ENCODE peak calls at places on chromosomes 13 and 19, in seven cellular contexts. Q, G, M, S, Y, O and U are unnamed samples.

GRCh38 chr13:91169641-91170040 is 177.8 kb upstream of the MIR17HG start:
- DNase-seq in Q (no peak), G (no peak), M (no peak), S (no peak), Y (no peak), O (no peak), U (no peak)

GRCh38 chr13:106587787-106588186 is 19.9 kb upstream of the ARGLU1 start:
- DNase-seq in Q (no peak), G (no peak), M (no peak), S (no peak), Y (no peak), O (no peak), U (no peak)

GRCh38 chr13:40595693-40596092 is 70.7 kb downstream of the FOXO1 start:
- DNase-seq in Q (no peak), G (no peak), M (no peak), S (no peak), Y (no peak), O (no peak), U (no peak)

GRCh38 chr19:17475541-17476115 is 5.3 kb downstream of the SLC27A1 start:
- DNase-seq in Q (no peak), G (no peak), M (no peak), S (no peak), Y (no peak), O (no peak), U (peak)

GRCh38 chr13:31476266-31476665 is 263.1 kb upstream of the RXFP2 start:
- DNase-seq in Q (no peak), G (no peak), M (peak), S (no peak), Y (no peak), O (no peak), U (peak)

GRCh38 chr19:42176649-42176989 is 40.9 kb downstream of the DEDD2 start:
- DNase-seq in Q (no peak), G (no peak), M (no peak), S (no peak), Y (no peak), O (no peak), U (no peak)

GRCh38 chr13:34303346-34303745 is 485.4 kb downstream of the RFC3 start:
- DNase-seq in Q (no peak), G (no peak), M (no peak), S (peak), Y (no peak), O (no peak), U (no peak)

GRCh38 chr13:45773236-45773635 is 71.1 kb downstream of the CBY2 start:
- DNase-seq in Q (no peak), G (no peak), M (no peak), S (peak), Y (no peak), O (no peak), U (no peak)

GRCh38 chr13:80361883-80362327 is 21.0 kb upstream of the SPRY2 start:
- DNase-seq in Q (peak), G (no peak), M (no peak), S (no peak), Y (no peak), O (no peak), U (no peak)

GRCh38 chr13:106566682-106567420 is 1.1 kb downstream of the ARGLU1 start:
- DNase-seq in Q (no peak), G (peak), M (peak), S (no peak), Y (peak), O (peak), U (peak)

GRCh38 chr19:2579678-2580280 is 103.9 kb downstream of the GADD45B start:
- DNase-seq in Q (no peak), G (no peak), M (no peak), S (no peak), Y (no peak), O (no peak), U (no peak)

GRCh38 chr13:97474581-97474980 is 40.6 kb downstream of the RAP2A start:
- DNase-seq in Q (no peak), G (no peak), M (no peak), S (no peak), Y (no peak), O (no peak), U (no peak)

GRCh38 chr13:110109910-110110309 is 197.0 kb downstream of the COL4A1 start:
- DNase-seq in Q (no peak), G (no peak), M (peak), S (no peak), Y (no peak), O (no peak), U (peak)

GRCh38 chr13:73220966-73221720 is 162.3 kb downstream of the KLF5 start:
- DNase-seq in Q (no peak), G (no peak), M (no peak), S (no peak), Y (peak), O (no peak), U (no peak)

GRCh38 chr13:28022848-28023518 is 34.5 kb upstream of the URAD start:
- DNase-seq in Q (peak), G (no peak), M (no peak), S (no peak), Y (no peak), O (no peak), U (no peak)

GRCh38 chr13:20127563-20128458 is 33.0 kb downstream of the GJA3 start:
- DNase-seq in Q (peak), G (no peak), M (no peak), S (no peak), Y (peak), O (peak), U (peak)

GRCh38 chr13:97855570-97855970 is 97.9 kb upstream of the IPO5 start:
- DNase-seq in Q (peak), G (no peak), M (peak), S (peak), Y (peak), O (peak), U (no peak)

GRCh38 chr13:61414686-61415664 is 674 bp downstream of the PCDH20 start:
- DNase-seq in Q (peak), G (no peak), M (peak), S (no peak), Y (peak), O (no peak), U (peak)

GRCh38 chr19:13960863-13961784 is 8.8 kb downstream of the DCAF15 start:
- DNase-seq in Q (no peak), G (no peak), M (no peak), S (no peak), Y (no peak), O (no peak), U (peak)